ENCODE peak calls at places on chromosome X, in four cellular contexts. Y is transverse colon, H is SJCRH30, O is adipocyte. L is an unnamed sample.

GRCh38 chrX:17968367-17968766 is 107.3 kb upstream of the RAI2 start:
- DNase-seq in O (no peak), H (no peak), Y (no peak), L (no peak)

GRCh38 chrX:28794751-28795150 is 207.5 kb downstream of the IL1RAPL1 start:
- DNase-seq in Y (no peak), H (no peak), O (no peak), L (no peak)

GRCh38 chrX:38862100-38862499 is 60.8 kb downstream of the MID1IP1 start:
- DNase-seq in H (no peak), Y (no peak), O (no peak), L (no peak)

GRCh38 chrX:3576886-3577516 is 136.4 kb downstream of the PRKX start:
- DNase-seq in O (peak), H (peak), Y (no peak), L (no peak)

GRCh38 chrX:136260801-136261200 is 9.6 kb upstream of the MAP7D3 start:
- DNase-seq in H (no peak), Y (no peak), O (peak), L (no peak)

GRCh38 chrX:21926527-21927278 is 13.8 kb upstream of the SMS start:
- DNase-seq in Y (no peak), O (peak), H (peak), L (no peak)

GRCh38 chrX:2962346-2962745 is 33.2 kb upstream of the ARSD start:
- DNase-seq in O (no peak), Y (peak), H (no peak), L (no peak)

GRCh38 chrX:7801706-7802105 is 41.3 kb upstream of the VCX start:
- DNase-seq in H (no peak), O (no peak), Y (no peak), L (no peak)

GRCh38 chrX:74118503-74118902 is 185.5 kb upstream of the ZCCHC13 start:
- DNase-seq in O (peak), Y (no peak), H (no peak), L (no peak)

GRCh38 chrX:48002929-48003328 is 860 bp downstream of the ZNF182 start:
- DNase-seq in H (no peak), O (no peak), Y (no peak), L (no peak)
- H3K4me3 ChIP-seq in H (peak), O (peak), Y (peak), L (peak)

DNA sequence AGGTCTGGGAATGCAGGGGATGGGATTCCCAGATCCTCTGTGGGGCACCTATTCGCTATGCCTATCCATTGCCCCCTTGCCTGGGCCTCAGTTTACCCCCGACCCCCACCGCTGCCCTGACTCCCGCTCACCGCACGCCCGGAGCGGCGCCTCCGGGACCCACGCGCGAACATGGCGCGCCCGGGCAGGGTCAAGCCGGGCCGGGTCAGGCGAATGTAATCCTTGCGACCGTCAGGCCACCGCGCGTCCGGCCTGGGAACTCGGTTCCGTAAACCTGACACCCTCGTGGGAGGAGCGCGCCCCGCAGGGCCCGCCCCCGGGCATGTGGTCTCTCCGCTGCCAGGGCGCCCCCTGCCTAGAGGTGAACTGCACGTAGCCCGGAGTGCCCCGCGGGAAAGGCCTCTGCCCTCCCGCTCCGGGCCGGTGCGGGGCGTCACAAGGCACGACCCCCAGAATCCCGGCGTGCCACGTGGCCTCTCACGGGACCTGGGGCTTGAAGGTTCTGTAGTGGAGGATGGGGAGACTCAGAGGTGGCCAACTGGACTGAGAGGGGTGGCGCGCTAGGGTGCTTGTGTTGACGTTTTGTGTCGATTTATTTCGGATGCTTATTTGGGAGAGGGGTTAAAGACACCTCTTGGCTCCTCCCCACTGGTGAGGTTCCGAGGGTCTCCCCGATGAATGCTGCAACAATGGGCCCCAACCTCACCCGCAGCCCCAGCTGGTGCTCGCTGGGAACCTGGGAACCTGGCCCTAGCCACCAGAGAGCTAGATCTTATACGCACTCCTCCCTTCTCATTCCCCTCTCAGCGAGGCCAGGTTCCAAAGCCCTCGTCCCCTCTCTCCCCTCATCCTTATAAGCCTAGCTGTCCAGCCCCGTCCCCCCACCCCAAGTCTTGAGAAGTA is at the start of gene PRICKLE3:
- DNase-seq in H (peak), O (peak), Y (peak), L (peak)
- H3K4me3 ChIP-seq in H (peak), O (peak), Y (peak), L (peak)

DNA sequence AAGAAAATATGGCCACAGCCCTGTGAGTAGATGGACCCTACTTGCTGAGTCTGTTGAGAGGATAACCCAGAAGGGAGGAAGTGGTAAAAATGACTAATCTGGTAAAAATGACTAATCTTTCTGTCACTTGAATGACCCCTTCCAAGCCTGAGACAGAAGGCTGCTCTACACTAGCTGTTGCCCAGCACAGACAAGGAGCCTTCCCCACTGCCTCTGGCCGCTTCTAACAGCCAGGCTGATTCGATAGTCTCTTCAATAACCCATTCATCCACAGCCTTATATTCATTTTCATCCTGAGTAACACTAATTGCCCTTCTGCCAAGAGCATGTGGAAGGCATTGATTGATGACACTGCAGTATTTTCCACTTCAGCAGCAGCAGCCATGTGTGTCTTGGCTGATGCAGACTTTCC is 18.4 kb downstream of the MAGEB17 start:
- DNase-seq in O (peak), Y (no peak), H (peak), L (no peak)
- H3K4me3 ChIP-seq in O (no peak), Y (no peak), H (no peak), L (no peak)

GRCh38 chrX:62839596-62839995 is 511.5 kb downstream of the SPIN4 start:
- DNase-seq in Y (no peak), H (no peak), O (no peak), L (no peak)
- H3K4me3 ChIP-seq in Y (no peak), H (no peak), O (no peak), L (no peak)

DNA sequence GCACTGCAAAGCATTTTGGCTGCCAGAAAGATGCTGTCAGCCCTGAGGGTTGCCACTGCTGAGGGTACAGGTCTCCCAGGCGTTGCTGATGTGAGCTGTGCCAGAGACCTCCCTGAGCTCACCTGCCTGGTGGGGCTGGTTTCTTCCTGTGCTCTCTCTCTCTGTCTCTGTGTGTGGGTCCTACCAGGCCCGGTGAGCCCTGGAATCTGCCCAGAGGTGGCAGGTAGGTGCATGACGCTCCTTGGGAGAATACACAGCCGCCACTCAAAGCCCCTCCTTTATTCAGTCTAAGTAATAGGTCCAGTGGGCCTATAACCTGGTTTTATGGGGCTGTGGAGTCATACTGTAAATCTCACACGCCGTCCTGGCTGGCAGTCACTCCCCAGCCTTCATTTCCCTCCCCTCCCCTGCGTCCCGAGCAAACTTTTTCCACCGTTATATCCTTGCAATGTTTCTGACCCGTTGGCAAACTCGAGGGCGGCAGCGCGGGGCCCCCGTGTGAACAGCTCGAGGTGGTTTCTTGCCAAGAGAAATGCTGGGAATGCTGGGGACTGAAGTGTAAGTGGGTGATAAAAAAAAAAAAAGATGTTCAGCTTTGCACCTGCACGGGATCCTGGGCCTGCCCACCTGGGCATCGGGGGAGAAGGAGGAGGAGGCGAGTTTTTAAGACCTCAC is 245.9 kb downstream of the CRLF2 start:
- DNase-seq in O (no peak), H (no peak), Y (no peak), L (no peak)
- H3K4me3 ChIP-seq in O (no peak), H (no peak), Y (no peak), L (no peak)

GRCh38 chrX:53071604-53072417 is 10.4 kb upstream of the TSPYL2 start:
- DNase-seq in H (peak), Y (peak), O (peak), L (peak)
- H3K4me3 ChIP-seq in H (no peak), Y (peak), O (peak), L (peak)

DNA sequence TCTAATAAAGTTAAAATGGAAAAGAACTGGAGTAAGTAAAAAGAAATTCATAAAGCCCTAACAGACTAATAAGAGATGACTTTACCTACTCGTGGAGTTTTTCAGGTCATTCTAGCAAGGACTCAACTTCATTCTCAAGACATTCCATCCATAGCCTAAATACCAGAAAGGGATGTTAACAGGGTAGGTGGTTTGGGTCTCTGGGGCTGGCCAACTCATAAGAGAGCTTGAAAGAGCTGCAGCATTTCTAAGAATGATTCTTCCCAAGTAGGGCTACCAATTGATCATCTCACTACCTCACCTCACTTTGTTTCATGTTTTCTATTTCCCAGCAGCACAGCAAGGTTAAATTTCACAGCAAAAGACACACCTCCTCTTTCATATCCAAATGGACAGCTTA is 614.7 kb upstream of the DIPK2B start:
- DNase-seq in H (no peak), Y (no peak), O (no peak), L (no peak)
- H3K4me3 ChIP-seq in H (no peak), Y (no peak), O (no peak), L (no peak)

DNA sequence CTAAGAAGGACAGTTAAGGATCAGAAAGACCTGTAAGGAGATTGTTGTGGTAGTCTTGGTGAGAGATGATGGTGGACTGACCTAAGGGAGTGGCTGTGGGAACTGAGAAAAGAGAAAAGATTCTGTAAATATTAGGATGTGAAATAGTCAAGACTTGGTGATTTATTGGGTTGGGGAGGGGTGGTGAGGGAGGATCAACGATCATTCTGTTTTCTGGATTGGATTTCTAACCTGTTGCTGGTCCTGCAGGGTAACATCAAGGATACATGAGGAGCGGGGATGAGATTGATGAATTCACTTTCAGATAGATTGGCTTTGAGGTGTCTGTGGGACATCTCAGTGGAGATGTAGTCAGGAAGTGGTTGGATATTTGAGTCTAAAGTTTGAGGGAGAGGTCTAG is 1.4 kb downstream of the PIN4 start:
- DNase-seq in Y (no peak), O (no peak), H (no peak), L (no peak)
- H3K4me3 ChIP-seq in Y (peak), O (peak), H (peak), L (peak)

L was measured in WERI-Rb-1.